ENCODE peak calls at places on chromosomes 2 and 18, in five cellular contexts. Z is tibial artery, C is AG10803, N is thoracic aorta, O is MM.1S. I is an unnamed sample.
A peak's percentile ranks its signal among the peaks of the same experiment; 100 is the strongest.

GRCh38 chr18:74544898-74545297 is 10.6 kb downstream of the CNDP1 start:
- DNase-seq in C (no peak), Z (no peak), O (no peak), N (no peak), I (no peak)

GRCh38 chr2:70086278-70086837 is 919 bp upstream of the PCBP1 start:
- DNase-seq in C (peak; percentile 89), N (peak; percentile 34), Z (peak; percentile 84), O (peak; percentile 85), I (peak; percentile 90)

GRCh38 chr2:64410673-64411072 is 43.3 kb upstream of the LGALSL start:
- DNase-seq in O (no peak), Z (no peak), N (no peak), C (no peak), I (no peak)

GRCh38 chr2:3478846-3479385 is 40.4 kb downstream of the ADI1 start:
- DNase-seq in Z (no peak), C (no peak), O (no peak), N (no peak), I (no peak)

GRCh38 chr2:230170532-230170931 is 49.3 kb downstream of the SP110 start:
- DNase-seq in O (no peak), N (no peak), Z (no peak), C (no peak), I (no peak)

GRCh38 chr2:8500124-8501054 is 181.5 kb upstream of the ID2 start:
- DNase-seq in N (no peak), O (no peak), Z (no peak), C (peak; percentile 13), I (no peak)

GRCh38 chr2:23430263-23430662 is 45.3 kb downstream of the KLHL29 start:
- DNase-seq in Z (no peak), N (no peak), O (no peak), C (peak; percentile 83), I (no peak)

GRCh38 chr2:7744827-7745226 is 827.6 kb downstream of the RNF144A start:
- DNase-seq in C (no peak), Z (no peak), N (no peak), O (no peak), I (no peak)

GRCh38 chr2:13308989-13309388 is 592.3 kb downstream of the TRIB2 start:
- DNase-seq in Z (no peak), C (no peak), O (no peak), N (no peak), I (no peak)

GRCh38 chr2:121088251-121089004 is 196.6 kb downstream of the TFCP2L1 start:
- DNase-seq in Z (no peak), C (peak; percentile 33), N (no peak), O (no peak), I (peak; percentile 62)

GRCh38 chr18:42131940-42132244 is 176.9 kb downstream of the PIK3C3 start:
- DNase-seq in Z (no peak), N (no peak), O (no peak), C (no peak), I (no peak)

GRCh38 chr2:214365549-214365948 is 45.3 kb upstream of the VWC2L start:
- DNase-seq in N (no peak), Z (no peak), C (no peak), O (no peak), I (no peak)

GRCh38 chr2:212361174-212361756 is 177.3 kb downstream of the ERBB4 start:
- DNase-seq in N (no peak), Z (no peak), O (no peak), C (no peak), I (no peak)

GRCh38 chr2:43980902-43981301 is 14.9 kb downstream of the LRPPRC start:
- DNase-seq in Z (no peak), O (no peak), N (no peak), C (no peak), I (no peak)

GRCh38 chr2:206143451-206143850 is 15.8 kb downstream of the NDUFS1 start:
- DNase-seq in C (no peak), N (no peak), O (no peak), Z (no peak), I (no peak)

GRCh38 chr2:217061916-217062315 is 202.1 kb upstream of the TNP1 start:
- DNase-seq in Z (no peak), C (no peak), O (no peak), N (no peak), I (no peak)

GRCh38 chr2:47225061-47225783 is 70.1 kb upstream of the STPG4 start:
- DNase-seq in C (peak; percentile 88), Z (peak; percentile 24), N (no peak), O (no peak), I (peak; percentile 94)

GRCh38 chr2:200054681-200055468 is 99.5 kb downstream of the MAIP1 start:
- DNase-seq in C (no peak), O (no peak), N (no peak), Z (no peak), I (no peak)

GRCh38 chr2:23399674-23400261 is 14.8 kb downstream of the KLHL29 start:
- DNase-seq in C (no peak), Z (no peak), N (no peak), O (no peak), I (no peak)

GRCh38 chr2:135504811-135505210 is 26.2 kb downstream of the ZRANB3 start:
- DNase-seq in O (no peak), C (no peak), N (no peak), Z (no peak), I (no peak)

GRCh38 chr2:218168635-218169462 is 2.1 kb upstream of the CXCR1 start:
- DNase-seq in N (no peak), O (peak; percentile 62), C (peak; percentile 9), Z (peak; percentile 38), I (peak; percentile 22)

GRCh38 chr2:129929321-129930290 is 49.9 kb upstream of the RAB6C start:
- DNase-seq in O (no peak), C (peak; percentile 89), N (no peak), Z (no peak), I (peak; percentile 56)
- H3K4me3 ChIP-seq in O (no peak overlapping the region), C (no peak overlapping the region), N (no peak overlapping the region), Z (no peak overlapping the region), I (no peak overlapping the region)

DNA sequence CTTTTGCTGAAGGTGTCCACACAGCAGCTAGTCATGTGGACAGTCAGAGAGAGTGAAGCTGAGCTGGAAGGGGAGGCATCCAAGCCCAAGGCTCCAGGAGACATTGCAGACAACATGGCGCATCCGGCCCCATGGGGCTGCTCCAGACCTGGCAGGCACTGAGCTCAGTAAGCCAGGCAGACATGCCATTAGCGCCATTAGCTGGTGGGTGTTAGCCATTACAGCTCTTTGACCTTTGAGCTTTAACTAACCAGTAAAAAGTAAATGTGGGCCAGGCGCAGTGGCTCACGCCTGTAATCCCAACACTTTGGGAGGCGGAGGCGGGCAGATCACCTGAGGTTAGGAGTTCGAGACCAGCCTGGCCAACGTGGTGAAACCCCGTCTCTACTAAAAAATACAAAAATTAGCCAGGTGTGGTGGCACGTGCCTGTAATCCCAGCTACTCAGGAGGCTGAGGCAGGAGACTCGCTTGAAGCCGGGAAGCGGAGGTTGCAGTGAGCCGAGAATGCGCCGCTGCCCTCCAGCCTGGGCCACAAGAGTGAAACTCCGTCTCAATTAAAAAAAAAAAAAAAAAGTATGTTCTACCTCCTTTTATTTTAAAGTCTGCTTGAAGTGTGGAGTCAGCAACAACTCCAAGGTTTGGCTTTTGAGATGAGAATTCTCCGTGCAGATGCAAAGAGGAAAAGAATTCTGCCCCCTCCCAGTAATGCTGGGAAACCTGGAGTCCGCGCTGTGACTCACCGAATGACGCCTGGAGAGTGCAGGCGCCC is 69.4 kb downstream of the TWSG1 start:
- DNase-seq in C (no peak), Z (no peak), O (no peak), N (no peak), I (no peak)
- H3K4me3 ChIP-seq in C (no peak overlapping the region), Z (no peak overlapping the region), O (no peak overlapping the region), N (peak overlapping the region; percentile 31), I (peak overlapping the region; percentile 13)

GRCh38 chr2:153074207-153074606 is 355.8 kb downstream of the ARL6IP6 start:
- DNase-seq in O (no peak), C (no peak), N (no peak), Z (no peak), I (no peak)

GRCh38 chr2:153072077-153072476 is 353.7 kb downstream of the ARL6IP6 start:
- DNase-seq in Z (no peak), N (no peak), O (no peak), C (no peak), I (no peak)

GRCh38 chr2:153079315-153079714 is 360.9 kb downstream of the ARL6IP6 start:
- DNase-seq in C (no peak), Z (no peak), N (no peak), O (no peak), I (no peak)

DNA sequence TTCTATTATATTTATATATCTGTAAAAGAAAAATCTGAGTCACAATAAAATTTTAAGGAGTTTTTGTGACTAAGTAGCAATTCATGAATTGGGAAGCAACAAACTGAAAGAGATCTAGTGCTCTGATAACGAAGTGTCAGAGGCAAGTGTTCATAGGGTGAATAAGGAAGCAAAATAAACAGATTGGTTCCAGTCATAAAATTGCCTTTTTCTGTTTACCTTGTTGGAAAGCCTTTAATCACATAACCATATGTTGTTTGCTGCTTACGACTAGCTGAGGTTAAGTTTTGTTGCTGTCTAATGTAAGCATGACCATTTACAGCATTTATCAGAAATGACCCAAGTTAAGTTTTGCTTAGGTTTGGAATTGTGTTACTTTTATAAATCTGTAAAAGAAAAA is 358.9 kb downstream of the ARL6IP6 start:
- DNase-seq in O (no peak), C (no peak), N (no peak), Z (no peak), I (no peak)
- H3K4me3 ChIP-seq in O (peak overlapping the region; percentile 26), C (no peak overlapping the region), N (no peak overlapping the region), Z (no peak overlapping the region), I (no peak overlapping the region)

GRCh38 chr2:165647409-165647808 is 146.6 kb downstream of the GALNT3 start:
- DNase-seq in N (no peak), O (no peak), C (no peak), Z (no peak), I (no peak)

GRCh38 chr2:165640232-165640923 is 153.7 kb downstream of the GALNT3 start:
- DNase-seq in Z (no peak), O (no peak), N (no peak), C (no peak), I (no peak)

GRCh38 chr2:165648826-165649225 is 145.2 kb downstream of the GALNT3 start:
- DNase-seq in Z (no peak), C (no peak), O (no peak), N (no peak), I (no peak)

GRCh38 chr2:165646321-165646801 is 147.7 kb downstream of the GALNT3 start:
- DNase-seq in Z (no peak), O (no peak), C (peak; percentile 35), N (no peak), I (no peak)
- H3K4me3 ChIP-seq in Z (no peak overlapping the region), O (no peak overlapping the region), C (no peak overlapping the region), N (no peak overlapping the region), I (no peak overlapping the region)

DNA sequence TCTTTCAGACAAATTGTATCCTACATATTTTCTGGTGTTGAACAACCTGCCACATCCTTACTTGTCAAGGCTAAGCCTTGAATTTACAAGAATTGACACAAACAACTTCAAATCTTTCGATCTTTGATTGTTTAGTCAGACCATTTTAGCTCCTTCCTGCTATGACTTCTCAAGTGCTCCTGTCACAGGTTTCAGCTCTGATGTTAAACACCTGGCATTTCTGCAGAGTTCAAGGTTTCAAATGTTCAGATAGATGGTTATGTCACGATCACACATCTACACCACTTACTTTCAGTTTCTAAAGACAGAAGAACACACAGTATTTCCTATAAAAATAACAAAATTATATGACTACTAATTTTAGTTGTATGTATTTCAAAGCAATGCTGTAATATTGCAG is 84.0 kb downstream of the RND3 start:
- DNase-seq in Z (no peak), C (no peak), O (peak; percentile 95), N (no peak), I (no peak)
- H3K4me3 ChIP-seq in Z (no peak overlapping the region), C (no peak overlapping the region), O (peak overlapping the region; percentile 48), N (no peak overlapping the region), I (peak overlapping the region; percentile 2)

I was measured in psoas muscle.